ENCODE peak calls at places on chromosomes 12 and 14, in nine cellular contexts. One of them, this sample, is unnamed.
A peak's percentile ranks its signal among the peaks of the same experiment; 100 is the strongest.

GRCh38 chr12:93773122-93773871 is 96.1 kb downstream of the CRADD start:
- DNase-seq in AG09319: no peak
- DNase-seq in CD8-positive, alpha-beta memory T cell: no peak
- DNase-seq in left cardiac atrium: no peak
- DNase-seq in stimulated activated CD4-positive, alpha-beta T cell treated with anti-CD3 and anti-CD28 coated beads, Interleukin-4, amount 100 ng/mL, for 1 hour: peak; percentile 56
- DNase-seq in T1000: peak; percentile 100
- DNase-seq in Panc1: no peak
- DNase-seq in mesothelial cell of epicardium: no peak
- DNase-seq in GM04503: no peak
- DNase-seq in this sample: no peak

GRCh38 chr14:101256266-101256665 is 305.0 kb upstream of the DIO3 start:
- DNase-seq in left cardiac atrium: no peak
- DNase-seq in CD8-positive, alpha-beta memory T cell: no peak
- DNase-seq in AG09319: no peak
- DNase-seq in stimulated activated CD4-positive, alpha-beta T cell treated with anti-CD3 and anti-CD28 coated beads, Interleukin-4, amount 100 ng/mL, for 1 hour: no peak
- DNase-seq in Panc1: no peak
- DNase-seq in GM04503: no peak
- DNase-seq in mesothelial cell of epicardium: no peak
- DNase-seq in T1000: no peak
- DNase-seq in this sample: no peak

GRCh38 chr12:130572553-130572952 is 143.5 kb downstream of the RIMBP2 start:
- DNase-seq in stimulated activated CD4-positive, alpha-beta T cell treated with anti-CD3 and anti-CD28 coated beads, Interleukin-4, amount 100 ng/mL, for 1 hour: no peak
- DNase-seq in T1000: no peak
- DNase-seq in CD8-positive, alpha-beta memory T cell: no peak
- DNase-seq in mesothelial cell of epicardium: no peak
- DNase-seq in Panc1: no peak
- DNase-seq in AG09319: no peak
- DNase-seq in left cardiac atrium: no peak
- DNase-seq in GM04503: no peak
- DNase-seq in this sample: no peak

GRCh38 chr12:114774181-114774580 is 90.2 kb upstream of the TBX3 start:
- DNase-seq in mesothelial cell of epicardium: no peak
- DNase-seq in T1000: no peak
- DNase-seq in CD8-positive, alpha-beta memory T cell: no peak
- DNase-seq in Panc1: no peak
- DNase-seq in left cardiac atrium: no peak
- DNase-seq in stimulated activated CD4-positive, alpha-beta T cell treated with anti-CD3 and anti-CD28 coated beads, Interleukin-4, amount 100 ng/mL, for 1 hour: no peak
- DNase-seq in GM04503: no peak
- DNase-seq in AG09319: no peak
- DNase-seq in this sample: no peak

GRCh38 chr12:1300460-1300859 is 293.9 kb downstream of the FBXL14 start:
- DNase-seq in T1000: no peak
- DNase-seq in CD8-positive, alpha-beta memory T cell: no peak
- DNase-seq in AG09319: no peak
- DNase-seq in mesothelial cell of epicardium: no peak
- DNase-seq in stimulated activated CD4-positive, alpha-beta T cell treated with anti-CD3 and anti-CD28 coated beads, Interleukin-4, amount 100 ng/mL, for 1 hour: no peak
- DNase-seq in Panc1: no peak
- DNase-seq in left cardiac atrium: no peak
- DNase-seq in GM04503: no peak
- DNase-seq in this sample: no peak

GRCh38 chr12:79725987-79726386 is 35.2 kb upstream of the PAWR start:
- DNase-seq in left cardiac atrium: no peak
- DNase-seq in GM04503: peak; percentile 45
- DNase-seq in mesothelial cell of epicardium: no peak
- DNase-seq in stimulated activated CD4-positive, alpha-beta T cell treated with anti-CD3 and anti-CD28 coated beads, Interleukin-4, amount 100 ng/mL, for 1 hour: no peak
- DNase-seq in T1000: no peak
- DNase-seq in Panc1: no peak
- DNase-seq in CD8-positive, alpha-beta memory T cell: no peak
- DNase-seq in AG09319: no peak
- DNase-seq in this sample: no peak

GRCh38 chr12:71999795-72000194 is 61.1 kb downstream of the TPH2 start:
- DNase-seq in GM04503: no peak
- DNase-seq in stimulated activated CD4-positive, alpha-beta T cell treated with anti-CD3 and anti-CD28 coated beads, Interleukin-4, amount 100 ng/mL, for 1 hour: no peak
- DNase-seq in T1000: no peak
- DNase-seq in AG09319: no peak
- DNase-seq in Panc1: no peak
- DNase-seq in mesothelial cell of epicardium: no peak
- DNase-seq in CD8-positive, alpha-beta memory T cell: no peak
- DNase-seq in left cardiac atrium: no peak
- DNase-seq in this sample: no peak

GRCh38 chr12:72547593-72547992 is 275.4 kb downstream of the TRHDE start:
- DNase-seq in GM04503: no peak
- DNase-seq in left cardiac atrium: no peak
- DNase-seq in Panc1: no peak
- DNase-seq in AG09319: peak; percentile 25
- DNase-seq in CD8-positive, alpha-beta memory T cell: no peak
- DNase-seq in mesothelial cell of epicardium: no peak
- DNase-seq in T1000: no peak
- DNase-seq in stimulated activated CD4-positive, alpha-beta T cell treated with anti-CD3 and anti-CD28 coated beads, Interleukin-4, amount 100 ng/mL, for 1 hour: no peak
- DNase-seq in this sample: no peak

GRCh38 chr14:69658664-69659261 is 47.4 kb downstream of the SUSD6 start:
- DNase-seq in stimulated activated CD4-positive, alpha-beta T cell treated with anti-CD3 and anti-CD28 coated beads, Interleukin-4, amount 100 ng/mL, for 1 hour: peak; percentile 30
- DNase-seq in T1000: no peak
- DNase-seq in CD8-positive, alpha-beta memory T cell: no peak
- DNase-seq in left cardiac atrium: no peak
- DNase-seq in GM04503: no peak
- DNase-seq in Panc1: no peak
- DNase-seq in AG09319: no peak
- DNase-seq in mesothelial cell of epicardium: no peak
- DNase-seq in this sample: no peak

GRCh38 chr14:67461341-67461985 is 27.1 kb downstream of the TMEM229B start:
- DNase-seq in stimulated activated CD4-positive, alpha-beta T cell treated with anti-CD3 and anti-CD28 coated beads, Interleukin-4, amount 100 ng/mL, for 1 hour: no peak
- DNase-seq in T1000: no peak
- DNase-seq in CD8-positive, alpha-beta memory T cell: no peak
- DNase-seq in Panc1: no peak
- DNase-seq in mesothelial cell of epicardium: no peak
- DNase-seq in GM04503: peak; percentile 33
- DNase-seq in left cardiac atrium: no peak
- DNase-seq in AG09319: no peak
- DNase-seq in this sample: no peak

GRCh38 chr14:90093942-90094595 is 32.3 kb downstream of the KCNK13 start:
- DNase-seq in mesothelial cell of epicardium: no peak
- DNase-seq in GM04503: no peak
- DNase-seq in T1000: no peak
- DNase-seq in Panc1: no peak
- DNase-seq in stimulated activated CD4-positive, alpha-beta T cell treated with anti-CD3 and anti-CD28 coated beads, Interleukin-4, amount 100 ng/mL, for 1 hour: no peak
- DNase-seq in left cardiac atrium: no peak
- DNase-seq in CD8-positive, alpha-beta memory T cell: no peak
- DNase-seq in AG09319: no peak
- DNase-seq in this sample: no peak

GRCh38 chr12:124498870-124499753 is 68.3 kb downstream of the NCOR2 start:
- DNase-seq in left cardiac atrium: no peak
- DNase-seq in Panc1: no peak
- DNase-seq in mesothelial cell of epicardium: no peak
- DNase-seq in T1000: no peak
- DNase-seq in stimulated activated CD4-positive, alpha-beta T cell treated with anti-CD3 and anti-CD28 coated beads, Interleukin-4, amount 100 ng/mL, for 1 hour: no peak
- DNase-seq in GM04503: no peak
- DNase-seq in AG09319: no peak
- DNase-seq in CD8-positive, alpha-beta memory T cell: no peak
- DNase-seq in this sample: no peak

GRCh38 chr12:127600211-127600610 is 666.8 kb upstream of the TMEM132C start:
- DNase-seq in Panc1: no peak
- DNase-seq in GM04503: no peak
- DNase-seq in mesothelial cell of epicardium: no peak
- DNase-seq in T1000: no peak
- DNase-seq in CD8-positive, alpha-beta memory T cell: no peak
- DNase-seq in left cardiac atrium: no peak
- DNase-seq in AG09319: no peak
- DNase-seq in stimulated activated CD4-positive, alpha-beta T cell treated with anti-CD3 and anti-CD28 coated beads, Interleukin-4, amount 100 ng/mL, for 1 hour: no peak
- DNase-seq in this sample: no peak

GRCh38 chr14:103122578-103123127 is 608 bp upstream of the TNFAIP2 start:
- DNase-seq in GM04503: no peak
- DNase-seq in T1000: no peak
- DNase-seq in left cardiac atrium: peak; percentile 60
- DNase-seq in Panc1: no peak
- DNase-seq in CD8-positive, alpha-beta memory T cell: no peak
- DNase-seq in mesothelial cell of epicardium: no peak
- DNase-seq in AG09319: no peak
- DNase-seq in stimulated activated CD4-positive, alpha-beta T cell treated with anti-CD3 and anti-CD28 coated beads, Interleukin-4, amount 100 ng/mL, for 1 hour: no peak
- DNase-seq in this sample: no peak

GRCh38 chr12:25813843-25814242 is 144.6 kb upstream of the RASSF8 start:
- DNase-seq in Panc1: no peak
- DNase-seq in left cardiac atrium: no peak
- DNase-seq in AG09319: no peak
- DNase-seq in CD8-positive, alpha-beta memory T cell: no peak
- DNase-seq in stimulated activated CD4-positive, alpha-beta T cell treated with anti-CD3 and anti-CD28 coated beads, Interleukin-4, amount 100 ng/mL, for 1 hour: no peak
- DNase-seq in T1000: no peak
- DNase-seq in GM04503: no peak
- DNase-seq in mesothelial cell of epicardium: no peak
- DNase-seq in this sample: no peak

GRCh38 chr12:65614259-65614658 is 210.0 kb upstream of the HMGA2 start:
- DNase-seq in left cardiac atrium: no peak
- DNase-seq in mesothelial cell of epicardium: no peak
- DNase-seq in AG09319: no peak
- DNase-seq in Panc1: no peak
- DNase-seq in T1000: no peak
- DNase-seq in stimulated activated CD4-positive, alpha-beta T cell treated with anti-CD3 and anti-CD28 coated beads, Interleukin-4, amount 100 ng/mL, for 1 hour: no peak
- DNase-seq in CD8-positive, alpha-beta memory T cell: no peak
- DNase-seq in GM04503: no peak
- DNase-seq in this sample: no peak

GRCh38 chr12:98464155-98464554 is 51.2 kb upstream of the TMPO start:
- DNase-seq in left cardiac atrium: no peak
- DNase-seq in mesothelial cell of epicardium: no peak
- DNase-seq in stimulated activated CD4-positive, alpha-beta T cell treated with anti-CD3 and anti-CD28 coated beads, Interleukin-4, amount 100 ng/mL, for 1 hour: no peak
- DNase-seq in CD8-positive, alpha-beta memory T cell: no peak
- DNase-seq in Panc1: no peak
- DNase-seq in T1000: no peak
- DNase-seq in AG09319: no peak
- DNase-seq in GM04503: no peak
- DNase-seq in this sample: no peak

GRCh38 chr12:60421741-60422140 is 825.9 kb downstream of the SLC16A7 start:
- DNase-seq in AG09319: no peak
- DNase-seq in CD8-positive, alpha-beta memory T cell: no peak
- DNase-seq in mesothelial cell of epicardium: no peak
- DNase-seq in left cardiac atrium: no peak
- DNase-seq in T1000: no peak
- DNase-seq in GM04503: peak; percentile 1
- DNase-seq in stimulated activated CD4-positive, alpha-beta T cell treated with anti-CD3 and anti-CD28 coated beads, Interleukin-4, amount 100 ng/mL, for 1 hour: no peak
- DNase-seq in Panc1: no peak
- DNase-seq in this sample: no peak

GRCh38 chr14:60680511-60680910 is 31.2 kb upstream of the SIX1 start:
- DNase-seq in T1000: no peak
- DNase-seq in left cardiac atrium: no peak
- DNase-seq in Panc1: no peak
- DNase-seq in stimulated activated CD4-positive, alpha-beta T cell treated with anti-CD3 and anti-CD28 coated beads, Interleukin-4, amount 100 ng/mL, for 1 hour: no peak
- DNase-seq in mesothelial cell of epicardium: no peak
- DNase-seq in AG09319: no peak
- DNase-seq in GM04503: no peak
- DNase-seq in CD8-positive, alpha-beta memory T cell: no peak
- DNase-seq in this sample: no peak

GRCh38 chr12:115661103-115661502 is 616.4 kb downstream of the MED13L start:
- DNase-seq in stimulated activated CD4-positive, alpha-beta T cell treated with anti-CD3 and anti-CD28 coated beads, Interleukin-4, amount 100 ng/mL, for 1 hour: no peak
- DNase-seq in CD8-positive, alpha-beta memory T cell: no peak
- DNase-seq in T1000: no peak
- DNase-seq in AG09319: no peak
- DNase-seq in left cardiac atrium: peak; percentile 24
- DNase-seq in GM04503: no peak
- DNase-seq in mesothelial cell of epicardium: no peak
- DNase-seq in Panc1: no peak
- DNase-seq in this sample: no peak

GRCh38 chr14:92425101-92425500 is 88.5 kb upstream of the RIN3 start:
- DNase-seq in left cardiac atrium: no peak
- DNase-seq in T1000: peak; percentile 20
- DNase-seq in stimulated activated CD4-positive, alpha-beta T cell treated with anti-CD3 and anti-CD28 coated beads, Interleukin-4, amount 100 ng/mL, for 1 hour: no peak
- DNase-seq in CD8-positive, alpha-beta memory T cell: no peak
- DNase-seq in Panc1: no peak
- DNase-seq in mesothelial cell of epicardium: no peak
- DNase-seq in GM04503: peak; percentile 39
- DNase-seq in AG09319: no peak
- DNase-seq in this sample: no peak

GRCh38 chr14:24270537-24271133 is 762 bp downstream of the RABGGTA start:
- DNase-seq in GM04503: no peak
- DNase-seq in left cardiac atrium: no peak
- DNase-seq in AG09319: no peak
- DNase-seq in T1000: no peak
- DNase-seq in mesothelial cell of epicardium: no peak
- DNase-seq in stimulated activated CD4-positive, alpha-beta T cell treated with anti-CD3 and anti-CD28 coated beads, Interleukin-4, amount 100 ng/mL, for 1 hour: no peak
- DNase-seq in CD8-positive, alpha-beta memory T cell: no peak
- DNase-seq in Panc1: no peak
- DNase-seq in this sample: no peak

GRCh38 chr14:52948039-52948438 is 2.8 kb downstream of the FERMT2 start:
- DNase-seq in CD8-positive, alpha-beta memory T cell: no peak
- DNase-seq in T1000: no peak
- DNase-seq in stimulated activated CD4-positive, alpha-beta T cell treated with anti-CD3 and anti-CD28 coated beads, Interleukin-4, amount 100 ng/mL, for 1 hour: no peak
- DNase-seq in AG09319: no peak
- DNase-seq in left cardiac atrium: no peak
- DNase-seq in mesothelial cell of epicardium: no peak
- DNase-seq in Panc1: no peak
- DNase-seq in GM04503: no peak
- DNase-seq in this sample: no peak

GRCh38 chr12:66964629-66965028 is 285.8 kb upstream of the GRIP1 start:
- DNase-seq in CD8-positive, alpha-beta memory T cell: peak; percentile 72
- DNase-seq in Panc1: no peak
- DNase-seq in GM04503: peak; percentile 18
- DNase-seq in left cardiac atrium: no peak
- DNase-seq in mesothelial cell of epicardium: no peak
- DNase-seq in AG09319: no peak
- DNase-seq in stimulated activated CD4-positive, alpha-beta T cell treated with anti-CD3 and anti-CD28 coated beads, Interleukin-4, amount 100 ng/mL, for 1 hour: no peak
- DNase-seq in T1000: no peak
- DNase-seq in this sample: no peak

GRCh38 chr12:26247873-26248272 is 52.5 kb downstream of the SSPN start:
- DNase-seq in mesothelial cell of epicardium: no peak
- DNase-seq in left cardiac atrium: no peak
- DNase-seq in GM04503: no peak
- DNase-seq in AG09319: no peak
- DNase-seq in T1000: no peak
- DNase-seq in stimulated activated CD4-positive, alpha-beta T cell treated with anti-CD3 and anti-CD28 coated beads, Interleukin-4, amount 100 ng/mL, for 1 hour: no peak
- DNase-seq in Panc1: no peak
- DNase-seq in CD8-positive, alpha-beta memory T cell: no peak
- DNase-seq in this sample: no peak

GRCh38 chr14:45698462-45699134 is 445.6 kb upstream of the MIS18BP1 start:
- DNase-seq in Panc1: no peak
- DNase-seq in left cardiac atrium: no peak
- DNase-seq in mesothelial cell of epicardium: peak; percentile 43
- DNase-seq in stimulated activated CD4-positive, alpha-beta T cell treated with anti-CD3 and anti-CD28 coated beads, Interleukin-4, amount 100 ng/mL, for 1 hour: no peak
- DNase-seq in GM04503: no peak
- DNase-seq in CD8-positive, alpha-beta memory T cell: no peak
- DNase-seq in T1000: no peak
- DNase-seq in AG09319: no peak
- DNase-seq in this sample: no peak

GRCh38 chr14:66434464-66434863 is 51.7 kb upstream of the CCDC196 start:
- DNase-seq in stimulated activated CD4-positive, alpha-beta T cell treated with anti-CD3 and anti-CD28 coated beads, Interleukin-4, amount 100 ng/mL, for 1 hour: no peak
- DNase-seq in T1000: no peak
- DNase-seq in left cardiac atrium: no peak
- DNase-seq in Panc1: no peak
- DNase-seq in GM04503: no peak
- DNase-seq in AG09319: no peak
- DNase-seq in CD8-positive, alpha-beta memory T cell: no peak
- DNase-seq in mesothelial cell of epicardium: no peak
- DNase-seq in this sample: no peak

GRCh38 chr14:63890553-63890952 is 37.7 kb downstream of the SYNE2 start:
- DNase-seq in mesothelial cell of epicardium: no peak
- DNase-seq in stimulated activated CD4-positive, alpha-beta T cell treated with anti-CD3 and anti-CD28 coated beads, Interleukin-4, amount 100 ng/mL, for 1 hour: no peak
- DNase-seq in CD8-positive, alpha-beta memory T cell: no peak
- DNase-seq in GM04503: no peak
- DNase-seq in AG09319: no peak
- DNase-seq in Panc1: no peak
- DNase-seq in left cardiac atrium: no peak
- DNase-seq in T1000: no peak
- DNase-seq in this sample: no peak

GRCh38 chr12:75890141-75890540 is 141.4 kb downstream of the PHLDA1 start:
- DNase-seq in GM04503: no peak
- DNase-seq in AG09319: no peak
- DNase-seq in Panc1: no peak
- DNase-seq in left cardiac atrium: no peak
- DNase-seq in CD8-positive, alpha-beta memory T cell: no peak
- DNase-seq in mesothelial cell of epicardium: no peak
- DNase-seq in stimulated activated CD4-positive, alpha-beta T cell treated with anti-CD3 and anti-CD28 coated beads, Interleukin-4, amount 100 ng/mL, for 1 hour: no peak
- DNase-seq in T1000: no peak
- DNase-seq in this sample: no peak

GRCh38 chr14:104779776-104780512 is 15.6 kb downstream of the AKT1 start:
- DNase-seq in GM04503: no peak
- DNase-seq in AG09319: no peak
- DNase-seq in left cardiac atrium: no peak
- DNase-seq in T1000: no peak
- DNase-seq in Panc1: no peak
- DNase-seq in CD8-positive, alpha-beta memory T cell: no peak
- DNase-seq in mesothelial cell of epicardium: no peak
- DNase-seq in stimulated activated CD4-positive, alpha-beta T cell treated with anti-CD3 and anti-CD28 coated beads, Interleukin-4, amount 100 ng/mL, for 1 hour: no peak
- DNase-seq in this sample: no peak

GRCh38 chr14:93905623-93906022 is 21.5 kb upstream of the FAM181A start:
- DNase-seq in stimulated activated CD4-positive, alpha-beta T cell treated with anti-CD3 and anti-CD28 coated beads, Interleukin-4, amount 100 ng/mL, for 1 hour: no peak
- DNase-seq in T1000: no peak
- DNase-seq in AG09319: no peak
- DNase-seq in CD8-positive, alpha-beta memory T cell: no peak
- DNase-seq in left cardiac atrium: no peak
- DNase-seq in Panc1: no peak
- DNase-seq in mesothelial cell of epicardium: no peak
- DNase-seq in GM04503: no peak
- DNase-seq in this sample: no peak